ENCODE peak calls at places on chromosomes 6 and 20, in nine cellular contexts. I is IMR-90, B is spleen, Q is SJSA1, Y is left ventricle myocardium inferior, W is lung, C is endothelial cell of umbilical vein, Z is breast epithelium, A is A549. H is an unnamed sample.

GRCh38 chr6:37262446-37263026 is 4.6 kb upstream of the TMEM217 start:
- DNase-seq in I (no peak), B (no peak), Q (no peak), Y (no peak), W (no peak), C (no peak), Z (no peak), A (no peak), H (no peak)

GRCh38 chr20:48238326-48238725 is 453.0 kb upstream of the SULF2 start:
- DNase-seq in I (peak), B (no peak), Q (no peak), Y (no peak), W (no peak), C (no peak), Z (no peak), A (no peak), H (peak)

GRCh38 chr6:17012421-17013225 is 89.2 kb upstream of the STMND1 start:
- DNase-seq in I (peak), B (no peak), Q (peak), Y (no peak), W (no peak), C (peak), Z (no peak), A (no peak), H (no peak)

GRCh38 chr20:57459278-57459677 is 65.7 kb downstream of the CTCFL start:
- DNase-seq in I (no peak), B (no peak), Q (no peak), Y (no peak), W (no peak), C (no peak), Z (no peak), A (no peak), H (no peak)

GRCh38 chr20:6091661-6092060 is 31.2 kb downstream of the FERMT1 start:
- DNase-seq in I (no peak), B (no peak), Q (no peak), Y (no peak), W (no peak), C (no peak), Z (no peak), A (no peak), H (no peak)

GRCh38 chr20:87372-87771 is at the start of gene DEFB125:
- DNase-seq in I (no peak), B (no peak), Q (no peak), Y (no peak), W (no peak), C (no peak), Z (no peak), A (no peak), H (no peak)

GRCh38 chr6:142276256-142276655 is 25.6 kb upstream of the ADGRG6 start:
- DNase-seq in I (no peak), B (no peak), Q (no peak), Y (no peak), W (no peak), C (peak), Z (no peak), A (no peak), H (no peak)

GRCh38 chr6:67450641-67451040 is 1184.4 kb upstream of the ADGRB3 start:
- DNase-seq in I (no peak), B (no peak), Q (no peak), Y (no peak), W (no peak), C (no peak), Z (no peak), A (no peak), H (no peak)

GRCh38 chr20:45254867-45255266 is 503 bp upstream of the SLPI start:
- DNase-seq in I (peak), B (no peak), Q (no peak), Y (no peak), W (peak), C (no peak), Z (no peak), A (peak), H (no peak)

GRCh38 chr6:68776382-68776781 is 141.3 kb downstream of the ADGRB3 start:
- DNase-seq in I (no peak), B (no peak), Q (no peak), Y (no peak), W (no peak), C (no peak), Z (no peak), A (no peak), H (no peak)

GRCh38 chr6:6686176-6686575 is 97.7 kb downstream of the LY86 start:
- DNase-seq in I (no peak), B (no peak), Q (no peak), Y (no peak), W (no peak), C (no peak), Z (no peak), A (no peak), H (no peak)

GRCh38 chr20:44580581-44581268 is 1.7 kb upstream of the PKIG start:
- DNase-seq in I (no peak), B (no peak), Q (peak), Y (no peak), W (no peak), C (peak), Z (no peak), A (no peak), H (peak)

GRCh38 chr20:57633945-57634491 is 13.8 kb upstream of the ZBP1 start:
- DNase-seq in I (no peak), B (no peak), Q (no peak), Y (no peak), W (no peak), C (no peak), Z (no peak), A (no peak), H (no peak)

GRCh38 chr6:18277181-18278006 is 13.1 kb upstream of the DEK start:
- DNase-seq in I (no peak), B (no peak), Q (no peak), Y (no peak), W (no peak), C (no peak), Z (no peak), A (no peak), H (no peak)

GRCh38 chr6:104862456-104862855 is 2.7 kb upstream of the HACE1 start:
- DNase-seq in I (peak), B (no peak), Q (peak), Y (no peak), W (no peak), C (no peak), Z (no peak), A (no peak), H (no peak)

GRCh38 chr20:58073945-58074920 is 154.2 kb downstream of the ANKRD60 start:
- DNase-seq in I (no peak), B (peak), Q (peak), Y (no peak), W (peak), C (peak), Z (no peak), A (no peak), H (no peak)

GRCh38 chr6:125570546-125570945 is 178.9 kb upstream of the HEY2 start:
- DNase-seq in I (no peak), B (no peak), Q (no peak), Y (no peak), W (no peak), C (no peak), Z (no peak), A (no peak), H (no peak)

GRCh38 chr6:169424821-169425240 is 171.2 kb upstream of the THBS2 start:
- DNase-seq in I (peak), B (no peak), Q (no peak), Y (no peak), W (no peak), C (no peak), Z (no peak), A (no peak), H (peak)

GRCh38 chr6:1657116-1657776 is 47.5 kb downstream of the FOXC1 start:
- DNase-seq in I (no peak), B (no peak), Q (no peak), Y (no peak), W (no peak), C (no peak), Z (no peak), A (no peak), H (no peak)

GRCh38 chr6:148491638-148492210 is 149.1 kb downstream of the SASH1 start:
- DNase-seq in I (peak), B (no peak), Q (peak), Y (no peak), W (no peak), C (no peak), Z (no peak), A (no peak), H (no peak)

GRCh38 chr6:125944434-125944816 is 12.1 kb upstream of the HINT3 start:
- DNase-seq in I (peak), B (no peak), Q (peak), Y (peak), W (peak), C (peak), Z (no peak), A (no peak), H (peak)

GRCh38 chr6:111841822-111842221 is 31.4 kb downstream of the FYN start:
- DNase-seq in I (peak), B (peak), Q (peak), Y (no peak), W (no peak), C (peak), Z (no peak), A (no peak), H (no peak)

GRCh38 chr6:134235937-134236751 is 81.8 kb downstream of the SGK1 start:
- DNase-seq in I (peak), B (no peak), Q (peak), Y (no peak), W (no peak), C (peak), Z (no peak), A (no peak), H (no peak)

GRCh38 chr20:21184810-21185209 is 58.9 kb downstream of the KIZ start:
- DNase-seq in I (peak), B (no peak), Q (no peak), Y (no peak), W (no peak), C (no peak), Z (no peak), A (no peak), H (no peak)

GRCh38 chr20:37007898-37008649 is 56.6 kb upstream of the SAMHD1 start:
- DNase-seq in I (peak), B (no peak), Q (no peak), Y (no peak), W (no peak), C (peak), Z (no peak), A (no peak), H (no peak)

GRCh38 chr6:116564921-116565872 is 6.1 kb upstream of the RWDD1 start:
- DNase-seq in I (no peak), B (peak), Q (no peak), Y (peak), W (no peak), C (peak), Z (no peak), A (no peak), H (peak)

GRCh38 chr20:36929290-36929689 is 22.2 kb downstream of the SAMHD1 start:
- DNase-seq in I (peak), B (peak), Q (no peak), Y (no peak), W (no peak), C (no peak), Z (no peak), A (no peak), H (no peak)

GRCh38 chr6:45424628-45424955 is 46.9 kb upstream of the SUPT3H start:
- DNase-seq in I (no peak), B (no peak), Q (no peak), Y (no peak), W (no peak), C (no peak), Z (no peak), A (no peak), H (no peak)
- H3K27ac ChIP-seq in I (no peak), B (peak), Q (peak), Y (no peak), W (no peak), C (no peak), Z (peak), A (no peak), H (no peak)

GRCh38 chr6:106087548-106088325 is 1.6 kb downstream of the PRDM1 start:
- DNase-seq in I (peak), B (no peak), Q (peak), Y (peak), W (no peak), C (peak), Z (no peak), A (no peak), H (peak)

GRCh38 chr6:106085984-106086832 is at the start of gene PRDM1:
- DNase-seq in I (peak), B (peak), Q (peak), Y (peak), W (peak), C (peak), Z (peak), A (peak), H (peak)

GRCh38 chr6:106092279-106092678 is 6.1 kb downstream of the PRDM1 start:
- DNase-seq in I (no peak), B (no peak), Q (no peak), Y (no peak), W (no peak), C (no peak), Z (no peak), A (no peak), H (no peak)

GRCh38 chr6:106085687-106085983 is 501 bp upstream of the PRDM1 start:
- DNase-seq in I (no peak), B (no peak), Q (peak), Y (no peak), W (no peak), C (peak), Z (no peak), A (no peak), H (no peak)

GRCh38 chr6:106089981-106090380 is 3.8 kb downstream of the PRDM1 start:
- DNase-seq in I (peak), B (no peak), Q (no peak), Y (no peak), W (no peak), C (no peak), Z (no peak), A (no peak), H (no peak)
- H3K4me3 ChIP-seq in I (peak), B (peak), Q (no peak), Y (peak), W (no peak), C (no peak), Z (peak), A (peak), H (no peak)

GRCh38 chr6:39821014-39821738 is 29.0 kb downstream of the DAAM2 start:
- DNase-seq in I (no peak), B (no peak), Q (no peak), Y (no peak), W (no peak), C (no peak), Z (no peak), A (no peak), H (no peak)
- H3K27ac ChIP-seq in I (no peak), B (peak), Q (no peak), Y (peak), W (peak), C (no peak), Z (peak), A (no peak), H (peak)

GRCh38 chr6:130996635-130997034 is 66.4 kb downstream of the EPB41L2 start:
- DNase-seq in I (no peak), B (no peak), Q (no peak), Y (no peak), W (no peak), C (no peak), Z (no peak), A (no peak), H (no peak)

GRCh38 chr6:131000544-131000943 is 62.5 kb downstream of the EPB41L2 start:
- DNase-seq in I (no peak), B (no peak), Q (no peak), Y (no peak), W (no peak), C (no peak), Z (no peak), A (no peak), H (no peak)

GRCh38 chr6:130994319-130995097 is 68.5 kb downstream of the EPB41L2 start:
- DNase-seq in I (no peak), B (no peak), Q (no peak), Y (no peak), W (no peak), C (no peak), Z (no peak), A (no peak), H (no peak)

GRCh38 chr6:130995783-130996447 is 67.1 kb downstream of the EPB41L2 start:
- DNase-seq in I (peak), B (no peak), Q (peak), Y (no peak), W (no peak), C (peak), Z (no peak), A (no peak), H (no peak)

GRCh38 chr6:130997061-130997753 is 65.8 kb downstream of the EPB41L2 start:
- DNase-seq in I (peak), B (no peak), Q (peak), Y (no peak), W (no peak), C (peak), Z (no peak), A (no peak), H (no peak)
- H3K4me3 ChIP-seq in I (no peak), B (no peak), Q (no peak), Y (no peak), W (no peak), C (no peak), Z (no peak), A (no peak), H (no peak)

GRCh38 chr20:19335341-19335740 is 122.9 kb downstream of the SLC24A3 start:
- DNase-seq in I (no peak), B (no peak), Q (no peak), Y (no peak), W (no peak), C (no peak), Z (no peak), A (no peak), H (no peak)

GRCh38 chr20:19336601-19337000 is 124.2 kb downstream of the SLC24A3 start:
- DNase-seq in I (no peak), B (no peak), Q (no peak), Y (no peak), W (no peak), C (no peak), Z (no peak), A (no peak), H (no peak)

GRCh38 chr20:19338960-19339359 is 126.5 kb downstream of the SLC24A3 start:
- DNase-seq in I (no peak), B (no peak), Q (no peak), Y (no peak), W (no peak), C (no peak), Z (no peak), A (no peak), H (no peak)

GRCh38 chr20:19335916-19336315 is 123.5 kb downstream of the SLC24A3 start:
- DNase-seq in I (no peak), B (no peak), Q (no peak), Y (no peak), W (no peak), C (no peak), Z (no peak), A (no peak), H (no peak)

GRCh38 chr20:19338380-19338779 is 125.9 kb downstream of the SLC24A3 start:
- DNase-seq in I (no peak), B (no peak), Q (no peak), Y (no peak), W (no peak), C (no peak), Z (no peak), A (no peak), H (no peak)
- H3K27ac ChIP-seq in I (no peak), B (no peak), Q (no peak), Y (no peak), W (no peak), C (no peak), Z (no peak), A (no peak), H (no peak)

GRCh38 chr6:57089265-57089664 is 723 bp upstream of the ZNF451 start:
- DNase-seq in I (no peak), B (no peak), Q (no peak), Y (no peak), W (no peak), C (no peak), Z (no peak), A (no peak), H (no peak)
- H3K4me3 ChIP-seq in I (peak), B (peak), Q (peak), Y (peak), W (no peak), C (no peak), Z (peak), A (peak), H (no peak)

GRCh38 chr6:121435444-121436069 is at the start of gene GJA1:
- DNase-seq in I (peak), B (no peak), Q (peak), Y (no peak), W (peak), C (peak), Z (no peak), A (peak), H (peak)

GRCh38 chr6:121436966-121437756 is 1.7 kb downstream of the GJA1 start:
- DNase-seq in I (peak), B (no peak), Q (peak), Y (peak), W (peak), C (peak), Z (no peak), A (peak), H (peak)

GRCh38 chr6:121436172-121436965 is 923 bp downstream of the GJA1 start:
- DNase-seq in I (no peak), B (no peak), Q (peak), Y (no peak), W (no peak), C (no peak), Z (no peak), A (no peak), H (peak)

GRCh38 chr6:121439456-121440250 is 4.2 kb downstream of the GJA1 start:
- DNase-seq in I (no peak), B (no peak), Q (no peak), Y (no peak), W (no peak), C (peak), Z (no peak), A (no peak), H (no peak)

GRCh38 chr6:121437861-121438651 is 2.6 kb downstream of the GJA1 start:
- DNase-seq in I (peak), B (no peak), Q (peak), Y (peak), W (peak), C (peak), Z (no peak), A (peak), H (peak)
- H3K27ac ChIP-seq in I (peak), B (peak), Q (peak), Y (peak), W (peak), C (peak), Z (peak), A (peak), H (peak)

GRCh38 chr6:164048840-164049239 is 634.3 kb downstream of the QKI start:
- DNase-seq in I (no peak), B (no peak), Q (no peak), Y (no peak), W (no peak), C (no peak), Z (no peak), A (no peak), H (no peak)

GRCh38 chr6:164051427-164051826 is 636.9 kb downstream of the QKI start:
- DNase-seq in I (no peak), B (no peak), Q (no peak), Y (no peak), W (no peak), C (no peak), Z (no peak), A (no peak), H (no peak)
- H3K4me3 ChIP-seq in I (no peak), B (no peak), Q (no peak), Y (no peak), W (no peak), C (no peak), Z (no peak), A (no peak), H (no peak)